ENCODE peak calls at places on chromosome 7, in six cellular contexts. P is fibroblast of pulmonary artery, Z is psoas muscle, E is uterus, U is breast epithelium, T is HL-60. L is an unnamed sample.

GRCh38 chr7:94008537-94008936 is 4.4 kb upstream of the BET1 start:
- DNase-seq in P (peak; percentile 18), E (no peak), U (no peak), T (peak; percentile 5), Z (no peak), L (no peak)

GRCh38 chr7:69577221-69577620 is 21.1 kb upstream of the AUTS2 start:
- DNase-seq in Z (no peak), P (peak; percentile 40), T (no peak), E (no peak), U (no peak), L (no peak)

GRCh38 chr7:127932496-127932895 is 98.7 kb downstream of the LRRC4 start:
- DNase-seq in T (no peak), P (no peak), U (no peak), Z (no peak), E (no peak), L (no peak)

GRCh38 chr7:17845197-17845547 is 95.1 kb downstream of the SNX13 start:
- DNase-seq in P (no peak), T (no peak), U (no peak), Z (no peak), E (no peak), L (no peak)

GRCh38 chr7:6268023-6268908 is 4.2 kb downstream of the CYTH3 start:
- DNase-seq in E (no peak), Z (no peak), U (no peak), T (no peak), P (no peak), L (no peak)

GRCh38 chr7:4712371-4713182 is 30.5 kb downstream of the FOXK1 start:
- DNase-seq in E (no peak), T (peak; percentile 24), Z (no peak), U (no peak), P (no peak), L (no peak)

GRCh38 chr7:22726849-22727792 is at the start of gene IL6:
- DNase-seq in E (peak; percentile 82), Z (peak; percentile 90), T (no peak), P (peak; percentile 96), U (peak; percentile 65), L (peak; percentile 86)

GRCh38 chr7:157097569-157097968 is 41.2 kb upstream of the UBE3C start:
- DNase-seq in U (no peak), T (no peak), P (no peak), E (no peak), Z (no peak), L (no peak)

GRCh38 chr7:151032936-151033863 is 5.0 kb downstream of the ABCB8 start:
- DNase-seq in T (no peak), Z (no peak), P (no peak), E (no peak), U (no peak), L (no peak)

GRCh38 chr7:98935811-98936210 is 57.5 kb downstream of the TRRAP start:
- DNase-seq in E (no peak), P (peak; percentile 10), Z (no peak), T (no peak), U (no peak), L (peak; percentile 23)

GRCh38 chr7:73912223-73912622 is 51.3 kb downstream of the TMEM270 start:
- DNase-seq in P (no peak), T (no peak), U (no peak), Z (no peak), E (no peak), L (no peak)

GRCh38 chr7:139842414-139843210 is 13.5 kb downstream of the TBXAS1 start:
- DNase-seq in U (no peak), Z (no peak), T (no peak), E (no peak), P (peak; percentile 48), L (no peak)

GRCh38 chr7:154744226-154744860 is 258.6 kb downstream of the PAXIP1 start:
- DNase-seq in U (no peak), T (peak; percentile 11), E (no peak), P (no peak), Z (no peak), L (no peak)

GRCh38 chr7:63040336-63040735 is 958.3 kb upstream of the ZNF722 start:
- DNase-seq in P (no peak), U (no peak), Z (no peak), E (no peak), T (no peak), L (no peak)

GRCh38 chr7:21365866-21366624 is 61.8 kb upstream of the SP4 start:
- DNase-seq in Z (no peak), P (peak; percentile 41), T (no peak), E (no peak), U (no peak), L (no peak)

GRCh38 chr7:47714669-47715607 is 133.0 kb upstream of the TNS3 start:
- DNase-seq in T (no peak), E (no peak), U (no peak), P (no peak), Z (no peak), L (no peak)

GRCh38 chr7:7830122-7830878 is 111.9 kb upstream of the RPA3 start:
- DNase-seq in U (no peak), E (no peak), P (no peak), Z (no peak), T (no peak), L (no peak)

GRCh38 chr7:142584765-142585164 is 164.5 kb upstream of the PRSS1 start:
- DNase-seq in U (no peak), P (peak; percentile 43), Z (no peak), E (no peak), T (no peak), L (no peak)

GRCh38 chr7:159112136-159113011 is 32.3 kb downstream of the VIPR2 start:
- DNase-seq in U (peak; percentile 28), E (peak; percentile 6), Z (peak; percentile 42), P (no peak), T (no peak), L (no peak)

GRCh38 chr7:50663396-50664102 is 98.3 kb upstream of the DDC start:
- DNase-seq in U (no peak), E (no peak), T (no peak), P (no peak), Z (no peak), L (no peak)

GRCh38 chr7:22433710-22434460 is 66.1 kb downstream of the STEAP1B start:
- DNase-seq in U (no peak), P (peak; percentile 50), E (peak; percentile 19), T (no peak), Z (no peak), L (no peak)

GRCh38 chr7:126411032-126411820 is 841.5 kb downstream of the GRM8 start:
- DNase-seq in T (no peak), Z (no peak), P (no peak), E (no peak), U (no peak), L (no peak)

GRCh38 chr7:8109196-8110022 is 140.8 kb downstream of the GLCCI1 start:
- DNase-seq in T (no peak), P (peak; percentile 10), E (no peak), U (no peak), Z (no peak), L (peak; percentile 9)

GRCh38 chr7:66720571-66720970 is 20.0 kb upstream of the RABGEF1 start:
- DNase-seq in T (no peak), P (no peak), E (no peak), U (no peak), Z (no peak), L (no peak)

GRCh38 chr7:44962483-44963251 is 16.1 kb downstream of the MYO1G start:
- DNase-seq in T (peak; percentile 2), E (no peak), Z (no peak), P (peak; percentile 25), U (no peak), L (no peak)
- H3K4me3 ChIP-seq in T (no peak overlapping the region), E (peak overlapping the region; percentile 29), Z (peak overlapping the region; percentile 68), P (peak overlapping the region; percentile 42), U (peak overlapping the region; percentile 39), L (peak overlapping the region; percentile 48)

GRCh38 chr7:101986335-101986734 is 168.9 kb downstream of the CUX1 start:
- DNase-seq in U (no peak), T (no peak), P (no peak), Z (no peak), E (no peak), L (no peak)

GRCh38 chr7:101985646-101986199 is 168.3 kb downstream of the CUX1 start:
- DNase-seq in T (no peak), E (no peak), P (no peak), U (no peak), Z (no peak), L (no peak)

GRCh38 chr7:101988513-101988912 is 171.1 kb downstream of the CUX1 start:
- DNase-seq in Z (no peak), U (no peak), E (no peak), P (no peak), T (no peak), L (no peak)

GRCh38 chr7:101989101-101989500 is 171.7 kb downstream of the CUX1 start:
- DNase-seq in P (no peak), T (no peak), E (no peak), Z (no peak), U (no peak), L (no peak)

DNA sequence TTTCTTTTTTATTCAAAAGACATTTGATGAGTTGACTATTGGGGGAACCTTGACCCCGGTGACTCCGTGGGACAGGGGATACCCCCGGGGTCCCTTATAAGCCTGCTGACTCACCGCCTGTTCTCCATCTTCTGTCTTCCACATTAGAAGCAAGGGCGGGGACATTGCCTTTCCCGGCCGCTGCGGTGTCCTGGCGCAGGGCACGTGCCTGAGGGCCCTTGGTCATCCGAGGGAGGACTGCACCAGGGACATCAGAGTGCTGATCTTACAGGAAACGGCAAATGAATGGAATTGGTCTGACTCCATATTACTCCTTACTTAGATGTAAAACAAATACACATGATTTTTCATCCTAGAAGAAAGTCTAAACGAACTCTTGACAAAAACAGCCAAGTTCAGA is 170.1 kb downstream of the CUX1 start:
- DNase-seq in U (no peak), P (no peak), Z (no peak), T (no peak), E (no peak), L (no peak)
- TF ChIP-seq CTCF in U (no peak), P (no peak), Z (no peak), T (no peak), E (no peak), L (no peak)

DNA sequence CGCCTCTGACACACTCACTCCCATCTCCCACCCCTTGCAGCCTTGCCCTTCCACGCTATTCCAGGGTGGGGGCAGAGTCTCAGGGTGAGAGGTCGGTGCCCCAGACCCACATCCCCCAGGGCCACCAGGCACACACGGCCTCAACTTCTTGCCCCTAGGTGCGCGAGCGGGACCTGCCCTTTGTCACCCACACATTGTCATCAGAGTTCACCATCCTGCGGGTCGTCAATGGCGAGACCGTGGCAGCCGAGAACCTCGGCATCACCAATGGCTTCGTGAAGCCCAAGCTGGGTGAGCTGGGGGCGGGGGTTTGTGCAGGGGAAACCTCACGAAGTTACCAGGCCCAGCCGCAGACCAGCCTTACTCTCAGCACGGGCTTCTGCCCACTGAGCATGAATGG is 53.3 kb downstream of the CASTOR2 start:
- DNase-seq in T (no peak), Z (no peak), U (no peak), E (no peak), P (no peak), L (no peak)
- H3K4me3 ChIP-seq in T (no peak overlapping the region), Z (no peak overlapping the region), U (no peak overlapping the region), E (no peak overlapping the region), P (no peak overlapping the region), L (no peak overlapping the region)

GRCh38 chr7:95919574-95919973 is 147.2 kb downstream of the DYNC1I1 start:
- DNase-seq in U (no peak), Z (no peak), T (no peak), E (no peak), P (no peak), L (no peak)
- TF ChIP-seq CTCF in U (no peak), Z (no peak), T (no peak), E (no peak), P (peak; percentile 18), L (no peak)